ENCODE peak calls at places on chromosomes 4 and X, in five cellular contexts. Z, D, W, S and N are unnamed samples.

GRCh38 chrX:155179343-155179997 is 36.8 kb upstream of the VBP1 start:
- ATAC-seq in Z (no peak), D (no peak), W (no peak), S (no peak), N (no peak)

GRCh38 chr4:22434895-22435294 is 81.0 kb downstream of the ADGRA3 start:
- ATAC-seq in Z (peak), D (no peak), W (peak), S (peak), N (peak)

GRCh38 chrX:120463241-120463640 is 5.9 kb downstream of the LAMP2 start:
- ATAC-seq in Z (no peak), D (no peak), W (no peak), S (no peak), N (no peak)

GRCh38 chr4:108700358-108700757 is 50.0 kb downstream of the OSTC start:
- ATAC-seq in Z (no peak), D (no peak), W (no peak), S (no peak), N (no peak)

GRCh38 chr4:67684839-67685531 is 16.0 kb downstream of the UBA6 start:
- ATAC-seq in Z (no peak), D (no peak), W (no peak), S (no peak), N (no peak)

GRCh38 chr4:127623755-127624087 is 9.0 kb upstream of the INTU start:
- ATAC-seq in Z (no peak), D (peak), W (no peak), S (no peak), N (no peak)

GRCh38 chr4:38371391-38371851 is 292.6 kb upstream of the KLF3 start:
- ATAC-seq in Z (no peak), D (no peak), W (peak), S (peak), N (no peak)

GRCh38 chr4:182062936-182063335 is 180.3 kb upstream of the TENM3 start:
- ATAC-seq in Z (no peak), D (no peak), W (no peak), S (no peak), N (no peak)

GRCh38 chrX:11446951-11447350 is 153.7 kb downstream of the AMELX start:
- ATAC-seq in Z (no peak), D (no peak), W (no peak), S (no peak), N (no peak)

GRCh38 chr4:148151797-148152196 is 290.4 kb downstream of the NR3C2 start:
- ATAC-seq in Z (no peak), D (no peak), W (no peak), S (no peak), N (no peak)

GRCh38 chrX:11887175-11887574 is 129.1 kb downstream of the MSL3 start:
- ATAC-seq in Z (no peak), D (no peak), W (no peak), S (no peak), N (no peak)

GRCh38 chrX:143633530-143634372 is 2.1 kb downstream of the SLITRK4 start:
- ATAC-seq in Z (peak), D (peak), W (peak), S (peak), N (peak)

GRCh38 chr4:26813698-26814097 is 46.9 kb upstream of the STIM2 start:
- ATAC-seq in Z (peak), D (peak), W (no peak), S (no peak), N (no peak)

GRCh38 chr4:39029752-39030694 is 2.2 kb downstream of the TMEM156 start:
- ATAC-seq in Z (no peak), D (no peak), W (no peak), S (no peak), N (no peak)

GRCh38 chr4:147546341-147546740 is 65.4 kb downstream of the EDNRA start:
- ATAC-seq in Z (no peak), D (no peak), W (no peak), S (no peak), N (no peak)

GRCh38 chrX:11148401-11148800 is 37.3 kb downstream of the HCCS start:
- ATAC-seq in Z (no peak), D (no peak), W (no peak), S (no peak), N (no peak)

GRCh38 chrX:39835776-39836175 is 262.0 kb downstream of the BCOR start:
- ATAC-seq in Z (no peak), D (no peak), W (no peak), S (no peak), N (no peak)

GRCh38 chrX:55486736-55487135 is 2.9 kb downstream of the USP51 start:
- ATAC-seq in Z (no peak), D (no peak), W (no peak), S (no peak), N (no peak)

GRCh38 chr4:164700471-164700870 is 53.5 kb upstream of the SMIM31 start:
- ATAC-seq in Z (peak), D (no peak), W (no peak), S (no peak), N (no peak)

GRCh38 chr4:84944952-84945351 is 21.5 kb downstream of the WDFY3 start:
- ATAC-seq in Z (no peak), D (no peak), W (peak), S (peak), N (no peak)

GRCh38 chr4:150773032-150773431 is 191.1 kb downstream of the MAB21L2 start:
- ATAC-seq in Z (no peak), D (no peak), W (no peak), S (no peak), N (no peak)

GRCh38 chr4:54169176-54169575 is 59.9 kb upstream of the PDGFRA start:
- ATAC-seq in Z (no peak), D (no peak), W (no peak), S (no peak), N (no peak)

GRCh38 chr4:88101165-88101564 is 57.3 kb downstream of the ABCG2 start:
- ATAC-seq in Z (no peak), D (peak), W (peak), S (peak), N (peak)

GRCh38 chrX:124501566-124501965 is 155.2 kb downstream of the SH2D1A start:
- ATAC-seq in Z (no peak), D (no peak), W (no peak), S (no peak), N (no peak)

GRCh38 chrX:124506031-124506430 is 159.7 kb downstream of the SH2D1A start:
- ATAC-seq in Z (no peak), D (no peak), W (no peak), S (no peak), N (no peak)

GRCh38 chrX:124502144-124502543 is 155.8 kb downstream of the SH2D1A start:
- ATAC-seq in Z (no peak), D (no peak), W (no peak), S (no peak), N (no peak)

GRCh38 chrX:124502599-124502998 is 156.2 kb downstream of the SH2D1A start:
- ATAC-seq in Z (no peak), D (no peak), W (no peak), S (no peak), N (no peak)

GRCh38 chrX:124504106-124504983 is 158.0 kb downstream of the SH2D1A start:
- ATAC-seq in Z (no peak), D (no peak), W (no peak), S (no peak), N (no peak)
- H3K4me3 ChIP-seq in Z (no peak), D (no peak), W (no peak), S (no peak), N (no peak)

GRCh38 chr4:172149329-172149728 is 336.1 kb downstream of the GALNTL6 start:
- ATAC-seq in Z (no peak), D (no peak), W (no peak), S (peak), N (no peak)

GRCh38 chr4:172147702-172148101 is 334.5 kb downstream of the GALNTL6 start:
- ATAC-seq in Z (no peak), D (no peak), W (no peak), S (no peak), N (no peak)

GRCh38 chr4:172153694-172154093 is 340.5 kb downstream of the GALNTL6 start:
- ATAC-seq in Z (no peak), D (no peak), W (no peak), S (no peak), N (no peak)

GRCh38 chr4:172155838-172156345 is 342.7 kb downstream of the GALNTL6 start:
- ATAC-seq in Z (no peak), D (no peak), W (no peak), S (no peak), N (no peak)

DNA sequence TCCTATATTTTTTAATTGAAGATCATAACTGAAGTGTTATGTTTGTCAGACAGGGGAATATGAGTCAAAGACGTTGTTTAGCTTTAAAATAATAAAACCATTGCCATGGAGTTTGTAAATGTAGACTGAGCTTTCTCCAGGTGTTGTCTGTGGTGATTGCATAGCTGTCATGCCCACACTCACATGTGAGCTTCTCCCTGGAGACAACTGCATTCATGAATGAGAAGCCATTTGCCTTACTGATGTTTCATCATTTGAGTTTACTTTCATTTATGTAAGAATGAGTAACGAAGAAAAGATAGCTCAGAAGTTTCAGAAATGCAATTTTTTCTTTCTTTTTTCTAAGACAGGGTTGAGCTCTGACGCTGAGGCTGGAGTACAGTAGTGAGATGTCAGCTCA is 339.1 kb downstream of the GALNTL6 start:
- ATAC-seq in Z (no peak), D (no peak), W (no peak), S (no peak), N (no peak)
- H3K4me3 ChIP-seq in Z (no peak), D (no peak), W (no peak), S (no peak), N (no peak)

GRCh38 chrX:8500203-8500602 is 35.6 kb downstream of the VCX3B start:
- ATAC-seq in Z (no peak), D (no peak), W (no peak), S (no peak), N (no peak)

DNA sequence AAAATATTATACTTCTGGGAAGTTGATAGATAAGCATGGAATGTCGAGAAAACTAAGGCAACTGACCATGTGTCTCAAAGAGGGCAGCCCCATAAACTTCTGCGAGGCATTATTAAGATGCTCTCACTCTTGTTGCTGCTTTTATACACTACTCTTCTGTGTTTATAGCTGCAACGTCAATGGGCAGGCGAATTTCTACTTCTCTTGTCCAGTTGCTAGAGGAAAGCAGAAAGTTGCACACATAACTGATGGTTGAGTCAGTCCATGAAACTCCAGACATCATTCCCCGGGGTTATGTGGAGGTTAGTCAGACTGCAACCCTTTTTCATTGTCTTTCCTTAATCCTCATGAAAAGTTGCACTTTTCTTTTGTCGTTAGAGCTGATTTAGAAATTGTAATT is 39.8 kb downstream of the VCX3B start:
- ATAC-seq in Z (no peak), D (no peak), W (no peak), S (peak), N (no peak)
- H3K4me3 ChIP-seq in Z (no peak), D (no peak), W (no peak), S (no peak), N (no peak)

GRCh38 chrX:71111851-71112468 is 583 bp upstream of the IL2RG start:
- ATAC-seq in Z (no peak), D (no peak), W (no peak), S (no peak), N (no peak)
- H3K4me3 ChIP-seq in Z (no peak), D (peak), W (no peak), S (no peak), N (no peak)

GRCh38 chrX:136146614-136147319 is 566 bp upstream of the FHL1 start:
- ATAC-seq in Z (peak), D (peak), W (peak), S (peak), N (peak)
- H3K4me3 ChIP-seq in Z (peak), D (peak), W (no peak), S (peak), N (peak)

GRCh38 chr4:119139822-119140252 is 4.2 kb downstream of the MYOZ2 start:
- ATAC-seq in Z (no peak), D (no peak), W (peak), S (no peak), N (no peak)
- H3K4me3 ChIP-seq in Z (no peak), D (no peak), W (no peak), S (peak), N (no peak)

DNA sequence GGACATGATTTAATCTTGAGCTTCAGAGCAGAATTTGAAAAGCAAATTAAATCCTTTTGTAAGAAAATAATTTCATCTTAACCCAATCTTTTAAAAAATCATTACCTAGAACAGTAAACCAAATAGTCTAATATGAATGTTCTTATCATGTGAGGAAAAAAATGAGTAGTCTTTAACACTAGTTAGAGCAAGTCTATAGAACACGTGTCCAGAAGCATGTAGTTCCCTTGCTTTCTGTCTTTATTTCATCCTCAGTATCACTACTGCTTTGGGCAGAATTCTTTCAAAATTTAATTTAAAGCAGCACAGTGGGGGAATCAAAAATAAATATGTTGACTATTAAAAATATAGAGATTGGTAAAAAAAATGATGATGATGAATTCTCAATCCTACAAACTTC is 2.1 kb downstream of the RBM47 start:
- ATAC-seq in Z (no peak), D (no peak), W (no peak), S (no peak), N (no peak)
- H3K4me3 ChIP-seq in Z (peak), D (peak), W (no peak), S (no peak), N (no peak)

DNA sequence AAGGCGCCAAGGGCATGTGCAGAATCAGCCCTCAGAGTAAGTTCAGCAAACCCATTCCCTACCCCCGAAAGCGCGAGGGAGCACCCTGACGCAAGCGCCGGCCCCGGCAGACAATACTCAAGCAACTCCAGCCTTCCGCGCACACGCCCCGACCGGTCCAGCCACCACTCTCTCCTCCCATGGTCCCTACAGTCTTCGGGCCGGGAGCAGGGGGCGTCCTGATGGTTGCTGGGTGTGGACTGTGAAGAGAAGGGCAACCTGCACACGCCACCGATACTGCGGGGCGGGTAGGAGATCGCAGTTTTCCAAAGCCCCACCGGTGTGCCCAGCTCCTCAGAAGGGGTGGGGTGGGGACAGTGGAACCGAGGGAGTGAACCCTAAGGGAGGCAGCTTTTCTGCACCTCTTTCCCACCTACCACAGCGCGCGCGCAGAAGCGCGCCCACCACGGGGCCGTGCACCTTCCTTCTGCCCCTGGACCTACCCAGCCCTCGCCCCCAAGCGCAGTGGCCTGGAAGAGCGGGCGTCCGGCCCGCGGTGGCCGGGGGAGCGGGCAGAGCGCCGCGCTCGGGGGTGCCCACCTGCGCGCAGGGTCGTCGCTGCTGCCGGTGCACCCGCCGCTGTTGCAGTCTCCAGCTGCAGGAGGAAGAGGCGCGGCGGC is 650.2 kb upstream of the DIPK2B start:
- ATAC-seq in Z (peak), D (peak), W (peak), S (peak), N (peak)
- H3K4me3 ChIP-seq in Z (peak), D (peak), W (peak), S (peak), N (peak)

GRCh38 chrX:45667666-45668065 is 467.0 kb upstream of the DIPK2B start:
- ATAC-seq in Z (no peak), D (no peak), W (no peak), S (no peak), N (no peak)
- H3K4me3 ChIP-seq in Z (no peak), D (no peak), W (no peak), S (no peak), N (no peak)